ENCODE peak calls at places on chromosomes 12 and 14, in eight cellular contexts. One of them, this sample, is unnamed.

GRCh38 chr12:108838194-108839010 is 19.0 kb downstream of the SSH1 start:
- DNase-seq in activated T-helper 9 cell treated with anti-CD3 and anti-CD28 coated beads, Interleukin-2, amount 50 U/mL, for 16 hours: peak
- DNase-seq in LHCN-M2: peak
- DNase-seq in GM04503: peak
- DNase-seq in dorsolateral prefrontal cortex: no peak
- DNase-seq in GM23248: peak
- DNase-seq in renal cortical epithelial cell: peak
- DNase-seq in OCI-M1: peak
- DNase-seq in this sample: peak

GRCh38 chr12:118135788-118136558 is at the start of gene PEBP1:
- DNase-seq in dorsolateral prefrontal cortex: peak
- DNase-seq in OCI-M1: peak
- DNase-seq in activated T-helper 9 cell treated with anti-CD3 and anti-CD28 coated beads, Interleukin-2, amount 50 U/mL, for 16 hours: peak
- DNase-seq in renal cortical epithelial cell: peak
- DNase-seq in GM04503: peak
- DNase-seq in LHCN-M2: peak
- DNase-seq in GM23248: peak
- DNase-seq in this sample: peak

GRCh38 chr14:41137741-41138140 is 468.9 kb upstream of the LRFN5 start:
- DNase-seq in activated T-helper 9 cell treated with anti-CD3 and anti-CD28 coated beads, Interleukin-2, amount 50 U/mL, for 16 hours: no peak
- DNase-seq in renal cortical epithelial cell: no peak
- DNase-seq in dorsolateral prefrontal cortex: no peak
- DNase-seq in OCI-M1: no peak
- DNase-seq in LHCN-M2: peak
- DNase-seq in GM04503: no peak
- DNase-seq in GM23248: no peak
- DNase-seq in this sample: no peak

GRCh38 chr14:42715316-42715715 is 1108.6 kb downstream of the LRFN5 start:
- DNase-seq in renal cortical epithelial cell: peak
- DNase-seq in LHCN-M2: no peak
- DNase-seq in GM23248: peak
- DNase-seq in dorsolateral prefrontal cortex: no peak
- DNase-seq in activated T-helper 9 cell treated with anti-CD3 and anti-CD28 coated beads, Interleukin-2, amount 50 U/mL, for 16 hours: no peak
- DNase-seq in GM04503: no peak
- DNase-seq in OCI-M1: no peak
- DNase-seq in this sample: no peak

GRCh38 chr12:59708484-59708883 is 112.7 kb downstream of the SLC16A7 start:
- DNase-seq in activated T-helper 9 cell treated with anti-CD3 and anti-CD28 coated beads, Interleukin-2, amount 50 U/mL, for 16 hours: no peak
- DNase-seq in GM23248: peak
- DNase-seq in renal cortical epithelial cell: peak
- DNase-seq in GM04503: no peak
- DNase-seq in OCI-M1: no peak
- DNase-seq in LHCN-M2: no peak
- DNase-seq in dorsolateral prefrontal cortex: no peak
- DNase-seq in this sample: no peak

GRCh38 chr12:117037296-117038022 is 61.8 kb downstream of the TESC start:
- DNase-seq in OCI-M1: no peak
- DNase-seq in LHCN-M2: no peak
- DNase-seq in activated T-helper 9 cell treated with anti-CD3 and anti-CD28 coated beads, Interleukin-2, amount 50 U/mL, for 16 hours: no peak
- DNase-seq in GM23248: no peak
- DNase-seq in renal cortical epithelial cell: no peak
- DNase-seq in dorsolateral prefrontal cortex: peak
- DNase-seq in GM04503: no peak
- DNase-seq in this sample: no peak

GRCh38 chr12:79826267-79827128 is 108.4 kb downstream of the PPP1R12A start:
- DNase-seq in dorsolateral prefrontal cortex: no peak
- DNase-seq in GM23248: no peak
- DNase-seq in OCI-M1: no peak
- DNase-seq in renal cortical epithelial cell: no peak
- DNase-seq in GM04503: no peak
- DNase-seq in LHCN-M2: no peak
- DNase-seq in activated T-helper 9 cell treated with anti-CD3 and anti-CD28 coated beads, Interleukin-2, amount 50 U/mL, for 16 hours: no peak
- DNase-seq in this sample: no peak

GRCh38 chr12:121712462-121713256 is at the start of gene TMEM120B:
- DNase-seq in activated T-helper 9 cell treated with anti-CD3 and anti-CD28 coated beads, Interleukin-2, amount 50 U/mL, for 16 hours: peak
- DNase-seq in dorsolateral prefrontal cortex: peak
- DNase-seq in LHCN-M2: peak
- DNase-seq in renal cortical epithelial cell: no peak
- DNase-seq in GM23248: peak
- DNase-seq in GM04503: no peak
- DNase-seq in OCI-M1: peak
- DNase-seq in this sample: peak

GRCh38 chr12:79629561-79629960 is 61.2 kb downstream of the PAWR start:
- DNase-seq in OCI-M1: no peak
- DNase-seq in dorsolateral prefrontal cortex: no peak
- DNase-seq in renal cortical epithelial cell: no peak
- DNase-seq in LHCN-M2: no peak
- DNase-seq in activated T-helper 9 cell treated with anti-CD3 and anti-CD28 coated beads, Interleukin-2, amount 50 U/mL, for 16 hours: no peak
- DNase-seq in GM04503: no peak
- DNase-seq in GM23248: no peak
- DNase-seq in this sample: no peak

GRCh38 chr12:5524769-5525436 is 93.0 kb downstream of the NTF3 start:
- DNase-seq in OCI-M1: no peak
- DNase-seq in dorsolateral prefrontal cortex: no peak
- DNase-seq in GM04503: no peak
- DNase-seq in LHCN-M2: no peak
- DNase-seq in GM23248: no peak
- DNase-seq in renal cortical epithelial cell: no peak
- DNase-seq in activated T-helper 9 cell treated with anti-CD3 and anti-CD28 coated beads, Interleukin-2, amount 50 U/mL, for 16 hours: no peak
- DNase-seq in this sample: no peak

GRCh38 chr12:9760699-9761406 is at the start of gene CD69:
- DNase-seq in LHCN-M2: no peak
- DNase-seq in activated T-helper 9 cell treated with anti-CD3 and anti-CD28 coated beads, Interleukin-2, amount 50 U/mL, for 16 hours: peak
- DNase-seq in OCI-M1: peak
- DNase-seq in dorsolateral prefrontal cortex: no peak
- DNase-seq in GM23248: no peak
- DNase-seq in renal cortical epithelial cell: peak
- DNase-seq in GM04503: no peak
- DNase-seq in this sample: no peak

GRCh38 chr12:131174901-131175300 is 221.2 kb downstream of the ADGRD1 start:
- DNase-seq in renal cortical epithelial cell: no peak
- DNase-seq in activated T-helper 9 cell treated with anti-CD3 and anti-CD28 coated beads, Interleukin-2, amount 50 U/mL, for 16 hours: no peak
- DNase-seq in OCI-M1: no peak
- DNase-seq in dorsolateral prefrontal cortex: no peak
- DNase-seq in GM04503: no peak
- DNase-seq in LHCN-M2: no peak
- DNase-seq in GM23248: no peak
- DNase-seq in this sample: no peak

GRCh38 chr12:84842406-84843013 is 70.1 kb downstream of the SLC6A15 start:
- DNase-seq in renal cortical epithelial cell: peak
- DNase-seq in dorsolateral prefrontal cortex: no peak
- DNase-seq in activated T-helper 9 cell treated with anti-CD3 and anti-CD28 coated beads, Interleukin-2, amount 50 U/mL, for 16 hours: no peak
- DNase-seq in LHCN-M2: peak
- DNase-seq in GM04503: no peak
- DNase-seq in OCI-M1: peak
- DNase-seq in GM23248: peak
- DNase-seq in this sample: no peak

GRCh38 chr14:75301666-75302325 is 23.2 kb downstream of the FOS start:
- DNase-seq in LHCN-M2: peak
- DNase-seq in OCI-M1: peak
- DNase-seq in renal cortical epithelial cell: peak
- DNase-seq in GM23248: no peak
- DNase-seq in activated T-helper 9 cell treated with anti-CD3 and anti-CD28 coated beads, Interleukin-2, amount 50 U/mL, for 16 hours: no peak
- DNase-seq in dorsolateral prefrontal cortex: no peak
- DNase-seq in GM04503: no peak
- DNase-seq in this sample: no peak

GRCh38 chr12:6074979-6075585 is 49.4 kb downstream of the VWF start:
- DNase-seq in dorsolateral prefrontal cortex: no peak
- DNase-seq in activated T-helper 9 cell treated with anti-CD3 and anti-CD28 coated beads, Interleukin-2, amount 50 U/mL, for 16 hours: no peak
- DNase-seq in GM23248: peak
- DNase-seq in renal cortical epithelial cell: no peak
- DNase-seq in OCI-M1: no peak
- DNase-seq in GM04503: no peak
- DNase-seq in LHCN-M2: peak
- DNase-seq in this sample: no peak

GRCh38 chr12:63068857-63069442 is 82.1 kb downstream of the AVPR1A start:
- DNase-seq in GM23248: peak
- DNase-seq in GM04503: peak
- DNase-seq in activated T-helper 9 cell treated with anti-CD3 and anti-CD28 coated beads, Interleukin-2, amount 50 U/mL, for 16 hours: no peak
- DNase-seq in dorsolateral prefrontal cortex: no peak
- DNase-seq in renal cortical epithelial cell: peak
- DNase-seq in OCI-M1: peak
- DNase-seq in LHCN-M2: peak
- DNase-seq in this sample: no peak

GRCh38 chr12:78540621-78541336 is 323.8 kb upstream of the SYT1 start:
- DNase-seq in OCI-M1: no peak
- DNase-seq in LHCN-M2: no peak
- DNase-seq in GM04503: no peak
- DNase-seq in renal cortical epithelial cell: no peak
- DNase-seq in GM23248: peak
- DNase-seq in dorsolateral prefrontal cortex: no peak
- DNase-seq in activated T-helper 9 cell treated with anti-CD3 and anti-CD28 coated beads, Interleukin-2, amount 50 U/mL, for 16 hours: no peak
- DNase-seq in this sample: no peak

GRCh38 chr14:74945852-74946658 is 9.3 kb downstream of the PGF start:
- DNase-seq in GM23248: peak
- DNase-seq in OCI-M1: peak
- DNase-seq in LHCN-M2: peak
- DNase-seq in GM04503: no peak
- DNase-seq in dorsolateral prefrontal cortex: no peak
- DNase-seq in renal cortical epithelial cell: peak
- DNase-seq in activated T-helper 9 cell treated with anti-CD3 and anti-CD28 coated beads, Interleukin-2, amount 50 U/mL, for 16 hours: peak
- DNase-seq in this sample: peak

GRCh38 chr14:104374718-104375080 is 204.9 kb upstream of the C14orf180 start:
- DNase-seq in activated T-helper 9 cell treated with anti-CD3 and anti-CD28 coated beads, Interleukin-2, amount 50 U/mL, for 16 hours: no peak
- DNase-seq in dorsolateral prefrontal cortex: no peak
- DNase-seq in GM23248: no peak
- DNase-seq in GM04503: no peak
- DNase-seq in renal cortical epithelial cell: no peak
- DNase-seq in LHCN-M2: no peak
- DNase-seq in OCI-M1: no peak
- DNase-seq in this sample: no peak

GRCh38 chr14:29553427-29553826 is 374.2 kb downstream of the PRKD1 start:
- DNase-seq in LHCN-M2: no peak
- DNase-seq in renal cortical epithelial cell: no peak
- DNase-seq in OCI-M1: peak
- DNase-seq in dorsolateral prefrontal cortex: no peak
- DNase-seq in activated T-helper 9 cell treated with anti-CD3 and anti-CD28 coated beads, Interleukin-2, amount 50 U/mL, for 16 hours: no peak
- DNase-seq in GM04503: no peak
- DNase-seq in GM23248: no peak
- DNase-seq in this sample: no peak

GRCh38 chr14:51094282-51094821 is 553 bp downstream of the TRIM9 start:
- DNase-seq in GM04503: no peak
- DNase-seq in dorsolateral prefrontal cortex: peak
- DNase-seq in LHCN-M2: no peak
- DNase-seq in activated T-helper 9 cell treated with anti-CD3 and anti-CD28 coated beads, Interleukin-2, amount 50 U/mL, for 16 hours: no peak
- DNase-seq in renal cortical epithelial cell: no peak
- DNase-seq in OCI-M1: no peak
- DNase-seq in GM23248: peak
- DNase-seq in this sample: no peak

GRCh38 chr14:97178781-97179180 is 381.6 kb downstream of the VRK1 start:
- DNase-seq in OCI-M1: no peak
- DNase-seq in LHCN-M2: no peak
- DNase-seq in GM23248: peak
- DNase-seq in GM04503: peak
- DNase-seq in activated T-helper 9 cell treated with anti-CD3 and anti-CD28 coated beads, Interleukin-2, amount 50 U/mL, for 16 hours: no peak
- DNase-seq in dorsolateral prefrontal cortex: no peak
- DNase-seq in renal cortical epithelial cell: no peak
- DNase-seq in this sample: no peak

GRCh38 chr12:57518920-57519757 is 1.2 kb downstream of the DDIT3 start:
- DNase-seq in activated T-helper 9 cell treated with anti-CD3 and anti-CD28 coated beads, Interleukin-2, amount 50 U/mL, for 16 hours: no peak
- DNase-seq in dorsolateral prefrontal cortex: no peak
- DNase-seq in OCI-M1: peak
- DNase-seq in LHCN-M2: peak
- DNase-seq in GM04503: no peak
- DNase-seq in GM23248: peak
- DNase-seq in renal cortical epithelial cell: no peak
- DNase-seq in this sample: no peak

GRCh38 chr12:42261708-42262107 is 23.7 kb upstream of the YAF2 start:
- DNase-seq in GM23248: no peak
- DNase-seq in GM04503: no peak
- DNase-seq in LHCN-M2: no peak
- DNase-seq in activated T-helper 9 cell treated with anti-CD3 and anti-CD28 coated beads, Interleukin-2, amount 50 U/mL, for 16 hours: no peak
- DNase-seq in OCI-M1: no peak
- DNase-seq in renal cortical epithelial cell: no peak
- DNase-seq in dorsolateral prefrontal cortex: no peak
- DNase-seq in this sample: no peak

GRCh38 chr12:95789126-95790024 is 1.2 kb downstream of the NTN4 start:
- DNase-seq in dorsolateral prefrontal cortex: peak
- DNase-seq in GM23248: peak
- DNase-seq in GM04503: no peak
- DNase-seq in OCI-M1: no peak
- DNase-seq in LHCN-M2: no peak
- DNase-seq in activated T-helper 9 cell treated with anti-CD3 and anti-CD28 coated beads, Interleukin-2, amount 50 U/mL, for 16 hours: no peak
- DNase-seq in renal cortical epithelial cell: peak
- DNase-seq in this sample: peak

GRCh38 chr14:96757456-96757855 is 39.7 kb upstream of the VRK1 start:
- DNase-seq in OCI-M1: no peak
- DNase-seq in activated T-helper 9 cell treated with anti-CD3 and anti-CD28 coated beads, Interleukin-2, amount 50 U/mL, for 16 hours: no peak
- DNase-seq in dorsolateral prefrontal cortex: no peak
- DNase-seq in GM04503: no peak
- DNase-seq in renal cortical epithelial cell: no peak
- DNase-seq in LHCN-M2: no peak
- DNase-seq in GM23248: no peak
- DNase-seq in this sample: no peak

GRCh38 chr14:93926209-93926872 is 803 bp upstream of the FAM181A start:
- DNase-seq in dorsolateral prefrontal cortex: no peak
- DNase-seq in OCI-M1: no peak
- DNase-seq in GM04503: no peak
- DNase-seq in LHCN-M2: no peak
- DNase-seq in GM23248: no peak
- DNase-seq in renal cortical epithelial cell: no peak
- DNase-seq in activated T-helper 9 cell treated with anti-CD3 and anti-CD28 coated beads, Interleukin-2, amount 50 U/mL, for 16 hours: no peak
- DNase-seq in this sample: no peak

GRCh38 chr14:77026166-77026929 is 2.2 kb downstream of the IRF2BPL start:
- DNase-seq in LHCN-M2: peak
- DNase-seq in GM23248: peak
- DNase-seq in OCI-M1: no peak
- DNase-seq in GM04503: no peak
- DNase-seq in dorsolateral prefrontal cortex: no peak
- DNase-seq in renal cortical epithelial cell: no peak
- DNase-seq in activated T-helper 9 cell treated with anti-CD3 and anti-CD28 coated beads, Interleukin-2, amount 50 U/mL, for 16 hours: no peak
- DNase-seq in this sample: no peak

GRCh38 chr12:112782921-112783320 is 8.6 kb upstream of the RPH3A start:
- DNase-seq in activated T-helper 9 cell treated with anti-CD3 and anti-CD28 coated beads, Interleukin-2, amount 50 U/mL, for 16 hours: no peak
- DNase-seq in GM23248: no peak
- DNase-seq in renal cortical epithelial cell: no peak
- DNase-seq in LHCN-M2: no peak
- DNase-seq in GM04503: no peak
- DNase-seq in dorsolateral prefrontal cortex: no peak
- DNase-seq in OCI-M1: no peak
- DNase-seq in this sample: no peak

GRCh38 chr12:25348290-25348689 is 97.6 kb upstream of the KRAS start:
- DNase-seq in OCI-M1: no peak
- DNase-seq in GM23248: no peak
- DNase-seq in activated T-helper 9 cell treated with anti-CD3 and anti-CD28 coated beads, Interleukin-2, amount 50 U/mL, for 16 hours: no peak
- DNase-seq in GM04503: no peak
- DNase-seq in renal cortical epithelial cell: no peak
- DNase-seq in dorsolateral prefrontal cortex: no peak
- DNase-seq in LHCN-M2: no peak
- DNase-seq in this sample: no peak

GRCh38 chr12:51591020-51591901 is at the start of gene SCN8A:
- DNase-seq in GM23248: peak
- DNase-seq in GM04503: no peak
- DNase-seq in OCI-M1: no peak
- DNase-seq in LHCN-M2: peak
- DNase-seq in activated T-helper 9 cell treated with anti-CD3 and anti-CD28 coated beads, Interleukin-2, amount 50 U/mL, for 16 hours: peak
- DNase-seq in dorsolateral prefrontal cortex: peak
- DNase-seq in renal cortical epithelial cell: no peak
- DNase-seq in this sample: peak

GRCh38 chr12:130350715-130351114 is 13.0 kb downstream of the PIWIL1 start:
- DNase-seq in OCI-M1: no peak
- DNase-seq in GM04503: no peak
- DNase-seq in LHCN-M2: no peak
- DNase-seq in activated T-helper 9 cell treated with anti-CD3 and anti-CD28 coated beads, Interleukin-2, amount 50 U/mL, for 16 hours: no peak
- DNase-seq in renal cortical epithelial cell: no peak
- DNase-seq in GM23248: no peak
- DNase-seq in dorsolateral prefrontal cortex: no peak
- DNase-seq in this sample: no peak

GRCh38 chr14:81990312-81990761 is 456.7 kb upstream of the SEL1L start:
- DNase-seq in renal cortical epithelial cell: peak
- DNase-seq in LHCN-M2: peak
- DNase-seq in activated T-helper 9 cell treated with anti-CD3 and anti-CD28 coated beads, Interleukin-2, amount 50 U/mL, for 16 hours: no peak
- DNase-seq in GM23248: peak
- DNase-seq in GM04503: peak
- DNase-seq in dorsolateral prefrontal cortex: no peak
- DNase-seq in OCI-M1: peak
- DNase-seq in this sample: no peak

GRCh38 chr14:75094896-75095295 is 25.5 kb downstream of the ZC2HC1C start:
- DNase-seq in activated T-helper 9 cell treated with anti-CD3 and anti-CD28 coated beads, Interleukin-2, amount 50 U/mL, for 16 hours: no peak
- DNase-seq in GM23248: peak
- DNase-seq in LHCN-M2: no peak
- DNase-seq in dorsolateral prefrontal cortex: no peak
- DNase-seq in renal cortical epithelial cell: no peak
- DNase-seq in GM04503: no peak
- DNase-seq in OCI-M1: no peak
- DNase-seq in this sample: no peak

This sample was measured in NCI-H510A.